ENCODE peak calls at places on chromosomes 3 and 15, in six cellular contexts. One of them, this sample, is unnamed.

GRCh38 chr15:81410318-81410753 is 36.3 kb upstream of the TMC3 start:
- DNase-seq in endodermal cell: peak
- DNase-seq in astrocyte: peak
- DNase-seq in fibroblast of lung: peak
- DNase-seq in neuronal stem cell: peak
- DNase-seq in H9: peak
- DNase-seq in this sample: peak

GRCh38 chr3:47012342-47013230 is 33.1 kb downstream of the NBEAL2 start:
- DNase-seq in endodermal cell: peak
- DNase-seq in astrocyte: no peak
- DNase-seq in fibroblast of lung: no peak
- DNase-seq in H9: peak
- DNase-seq in neuronal stem cell: no peak
- DNase-seq in this sample: no peak

GRCh38 chr15:96334017-96334704 is 3.7 kb downstream of the NR2F2 start:
- DNase-seq in fibroblast of lung: no peak
- DNase-seq in H9: peak
- DNase-seq in neuronal stem cell: peak
- DNase-seq in astrocyte: peak
- DNase-seq in endodermal cell: peak
- DNase-seq in this sample: no peak

GRCh38 chr3:46378426-46378942 is 7.7 kb downstream of the CCR5 start:
- DNase-seq in fibroblast of lung: peak
- DNase-seq in endodermal cell: peak
- DNase-seq in H9: peak
- DNase-seq in astrocyte: peak
- DNase-seq in neuronal stem cell: peak
- DNase-seq in this sample: peak

GRCh38 chr15:22786868-22787698 is 639 bp downstream of the NIPA1 start:
- DNase-seq in fibroblast of lung: peak
- DNase-seq in endodermal cell: peak
- DNase-seq in neuronal stem cell: peak
- DNase-seq in H9: peak
- DNase-seq in astrocyte: no peak
- DNase-seq in this sample: no peak

GRCh38 chr15:39273805-39274411 is 307.0 kb upstream of the THBS1 start:
- DNase-seq in fibroblast of lung: peak
- DNase-seq in H9: no peak
- DNase-seq in astrocyte: peak
- DNase-seq in endodermal cell: no peak
- DNase-seq in neuronal stem cell: no peak
- DNase-seq in this sample: no peak

GRCh38 chr3:156106721-156107373 is 13.5 kb upstream of the KCNAB1 start:
- DNase-seq in endodermal cell: peak
- DNase-seq in neuronal stem cell: no peak
- DNase-seq in fibroblast of lung: no peak
- DNase-seq in astrocyte: no peak
- DNase-seq in H9: peak
- DNase-seq in this sample: no peak

GRCh38 chr3:80408322-80408721 is 640.5 kb upstream of the ROBO1 start:
- DNase-seq in H9: no peak
- DNase-seq in neuronal stem cell: no peak
- DNase-seq in astrocyte: no peak
- DNase-seq in fibroblast of lung: no peak
- DNase-seq in endodermal cell: no peak
- DNase-seq in this sample: no peak

GRCh38 chr3:172517859-172518466 is 5.3 kb downstream of the TNFSF10 start:
- DNase-seq in astrocyte: no peak
- DNase-seq in endodermal cell: no peak
- DNase-seq in neuronal stem cell: no peak
- DNase-seq in H9: no peak
- DNase-seq in fibroblast of lung: no peak
- DNase-seq in this sample: no peak

GRCh38 chr15:63610209-63610841 is 13.1 kb downstream of the FBXL22 start:
- DNase-seq in neuronal stem cell: peak
- DNase-seq in endodermal cell: peak
- DNase-seq in fibroblast of lung: peak
- DNase-seq in H9: peak
- DNase-seq in astrocyte: peak
- DNase-seq in this sample: peak

GRCh38 chr15:39596358-39597051 is 15.6 kb downstream of the THBS1 start:
- DNase-seq in endodermal cell: no peak
- DNase-seq in astrocyte: no peak
- DNase-seq in H9: no peak
- DNase-seq in fibroblast of lung: peak
- DNase-seq in neuronal stem cell: no peak
- DNase-seq in this sample: no peak

GRCh38 chr3:178291555-178291954 is 244.7 kb upstream of the KCNMB2 start:
- DNase-seq in astrocyte: no peak
- DNase-seq in neuronal stem cell: no peak
- DNase-seq in fibroblast of lung: no peak
- DNase-seq in H9: no peak
- DNase-seq in endodermal cell: no peak
- DNase-seq in this sample: no peak

GRCh38 chr3:60652829-60653228 is 598.4 kb downstream of the FHIT start:
- DNase-seq in fibroblast of lung: no peak
- DNase-seq in endodermal cell: no peak
- DNase-seq in H9: no peak
- DNase-seq in neuronal stem cell: no peak
- DNase-seq in astrocyte: no peak
- DNase-seq in this sample: no peak
- H3K9ac ChIP-seq in fibroblast of lung: no peak
- H3K9ac ChIP-seq in endodermal cell: no peak
- H3K9ac ChIP-seq in H9: no peak
- H3K9ac ChIP-seq in neuronal stem cell: no peak
- H3K9ac ChIP-seq in astrocyte: no peak
- H3K9ac ChIP-seq in this sample: no peak

GRCh38 chr15:40845511-40846284 is 1.9 kb downstream of the SPINT1 start:
- DNase-seq in neuronal stem cell: no peak
- DNase-seq in astrocyte: no peak
- DNase-seq in fibroblast of lung: no peak
- DNase-seq in H9: peak
- DNase-seq in endodermal cell: peak
- DNase-seq in this sample: no peak

GRCh38 chr15:40847225-40847961 is 3.5 kb downstream of the SPINT1 start:
- DNase-seq in H9: peak
- DNase-seq in astrocyte: no peak
- DNase-seq in neuronal stem cell: no peak
- DNase-seq in endodermal cell: peak
- DNase-seq in fibroblast of lung: no peak
- DNase-seq in this sample: no peak

GRCh38 chr15:40844543-40844981 is 714 bp downstream of the SPINT1 start:
- DNase-seq in H9: no peak
- DNase-seq in fibroblast of lung: no peak
- DNase-seq in astrocyte: no peak
- DNase-seq in endodermal cell: peak
- DNase-seq in neuronal stem cell: no peak
- DNase-seq in this sample: no peak

GRCh38 chr15:40845036-40845435 is 1.2 kb downstream of the SPINT1 start:
- DNase-seq in H9: no peak
- DNase-seq in endodermal cell: no peak
- DNase-seq in astrocyte: no peak
- DNase-seq in neuronal stem cell: no peak
- DNase-seq in fibroblast of lung: no peak
- DNase-seq in this sample: no peak

GRCh38 chr15:40846846-40847224 is 3.0 kb downstream of the SPINT1 start:
- DNase-seq in astrocyte: no peak
- DNase-seq in fibroblast of lung: no peak
- DNase-seq in neuronal stem cell: no peak
- DNase-seq in endodermal cell: no peak
- DNase-seq in H9: no peak
- DNase-seq in this sample: no peak
- H3K9ac ChIP-seq in astrocyte: no peak
- H3K9ac ChIP-seq in fibroblast of lung: no peak
- H3K9ac ChIP-seq in neuronal stem cell: no peak
- H3K9ac ChIP-seq in endodermal cell: no peak
- H3K9ac ChIP-seq in H9: no peak
- H3K9ac ChIP-seq in this sample: no peak

DNA sequence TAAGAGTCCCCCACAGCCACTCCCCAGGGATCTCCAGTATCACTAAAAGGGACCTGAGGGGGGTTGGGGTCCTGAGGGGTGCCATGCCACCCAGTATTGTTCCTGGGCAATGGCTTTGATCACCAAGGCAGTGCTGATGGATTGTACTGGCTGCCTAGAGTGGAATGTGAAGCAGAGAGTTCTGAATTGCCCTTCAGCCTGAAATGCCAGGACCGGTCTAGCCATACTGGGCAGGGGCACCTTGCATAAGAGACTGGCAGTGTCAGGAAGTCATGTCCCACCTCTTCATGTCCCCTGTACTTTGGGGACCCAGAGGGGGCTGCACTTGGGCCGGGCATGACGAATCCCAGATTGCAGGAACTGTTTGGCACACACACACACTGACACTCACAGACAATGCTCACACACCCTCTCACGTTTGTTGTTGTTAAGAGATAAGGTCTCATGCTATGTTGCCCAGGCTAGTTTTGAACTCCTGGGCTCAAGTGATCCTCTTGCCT is 4.5 kb upstream of the TKT start:
- DNase-seq in neuronal stem cell: no peak
- DNase-seq in astrocyte: no peak
- DNase-seq in fibroblast of lung: no peak
- DNase-seq in H9: no peak
- DNase-seq in endodermal cell: no peak
- DNase-seq in this sample: no peak
- H3K9ac ChIP-seq in neuronal stem cell: no peak
- H3K9ac ChIP-seq in astrocyte: no peak
- H3K9ac ChIP-seq in fibroblast of lung: no peak
- H3K9ac ChIP-seq in H9: no peak
- H3K9ac ChIP-seq in endodermal cell: no peak
- H3K9ac ChIP-seq in this sample: no peak

GRCh38 chr3:48552111-48552911 is 4.3 kb downstream of the PFKFB4 start:
- DNase-seq in endodermal cell: peak
- DNase-seq in neuronal stem cell: no peak
- DNase-seq in astrocyte: no peak
- DNase-seq in fibroblast of lung: no peak
- DNase-seq in H9: no peak
- DNase-seq in this sample: no peak
- H3K9ac ChIP-seq in endodermal cell: no peak
- H3K9ac ChIP-seq in neuronal stem cell: no peak
- H3K9ac ChIP-seq in astrocyte: no peak
- H3K9ac ChIP-seq in fibroblast of lung: no peak
- H3K9ac ChIP-seq in H9: no peak
- H3K9ac ChIP-seq in this sample: no peak

GRCh38 chr15:78620021-78620838 is 566 bp downstream of the CHRNA3 start:
- DNase-seq in H9: peak
- DNase-seq in fibroblast of lung: no peak
- DNase-seq in neuronal stem cell: peak
- DNase-seq in endodermal cell: peak
- DNase-seq in astrocyte: no peak
- DNase-seq in this sample: no peak
- H3K9ac ChIP-seq in H9: no peak
- H3K9ac ChIP-seq in fibroblast of lung: no peak
- H3K9ac ChIP-seq in neuronal stem cell: peak
- H3K9ac ChIP-seq in endodermal cell: no peak
- H3K9ac ChIP-seq in astrocyte: no peak
- H3K9ac ChIP-seq in this sample: no peak

This sample was measured in SK-N-MC.